ENCODE peak calls at places on chromosome 12, in eight cellular contexts. C is IMR-90, U is HCT116, R is GM23248, Z is neural progenitor cell, V is SK-N-SH, L is A549, Q is PC-9. J is an unnamed sample.

GRCh38 chr12:29317556-29318363 is 63.2 kb downstream of the ERGIC2 start:
- DNase-seq in C (peak; percentile 30), U (peak; percentile 54), R (peak; percentile 57), Z (peak; percentile 74), V (peak; percentile 67), L (peak; percentile 24), Q (peak; percentile 79), J (peak; percentile 52)

GRCh38 chr12:77406131-77406905 is 340.9 kb upstream of the E2F7 start:
- DNase-seq in C (no peak), U (no peak), R (no peak), Z (no peak), V (no peak), L (no peak), Q (no peak), J (no peak)

GRCh38 chr12:24109381-24110039 is 160.0 kb upstream of the SOX5 start:
- DNase-seq in C (peak; percentile 32), U (no peak), R (peak; percentile 24), Z (peak; percentile 47), V (peak; percentile 35), L (no peak), Q (no peak), J (peak; percentile 7)

GRCh38 chr12:46450279-46450748 is 77.7 kb upstream of the SLC38A2 start:
- DNase-seq in C (no peak), U (no peak), R (no peak), Z (no peak), V (no peak), L (no peak), Q (no peak), J (peak; percentile 32)

GRCh38 chr12:132771126-132771838 is 9.7 kb upstream of the ANKLE2 start:
- DNase-seq in C (peak; percentile 61), U (no peak), R (peak; percentile 45), Z (no peak), V (no peak), L (no peak), Q (no peak), J (no peak)

GRCh38 chr12:55797068-55797467 is 20.5 kb downstream of the SARNP start:
- DNase-seq in C (peak; percentile 56), U (peak; percentile 26), R (peak; percentile 59), Z (peak; percentile 78), V (peak; percentile 68), L (peak; percentile 62), Q (no peak), J (peak; percentile 13)

GRCh38 chr12:98260276-98260675 is 255.1 kb upstream of the TMPO start:
- DNase-seq in C (no peak), U (no peak), R (no peak), Z (no peak), V (no peak), L (no peak), Q (no peak), J (no peak)

GRCh38 chr12:31578632-31579031 is 12.3 kb downstream of the DENND5B start:
- DNase-seq in C (peak; percentile 49), U (no peak), R (peak; percentile 75), Z (no peak), V (no peak), L (no peak), Q (no peak), J (no peak)

GRCh38 chr12:45208604-45209487 is 7.0 kb upstream of the ANO6 start:
- DNase-seq in C (peak; percentile 84), U (peak; percentile 52), R (peak; percentile 72), Z (no peak), V (no peak), L (no peak), Q (no peak), J (peak; percentile 25)

GRCh38 chr12:76927170-76927784 is 48.5 kb upstream of the CSRP2 start:
- DNase-seq in C (peak; percentile 57), U (peak; percentile 27), R (peak; percentile 64), Z (peak; percentile 75), V (peak; percentile 49), L (peak; percentile 8), Q (no peak), J (peak; percentile 25)

GRCh38 chr12:60710246-60710645 is 1114.4 kb downstream of the SLC16A7 start:
- DNase-seq in C (no peak), U (no peak), R (no peak), Z (no peak), V (no peak), L (no peak), Q (no peak), J (no peak)

GRCh38 chr12:106039242-106039641 is 99.5 kb downstream of the NUAK1 start:
- DNase-seq in C (no peak), U (no peak), R (no peak), Z (no peak), V (no peak), L (no peak), Q (no peak), J (no peak)

GRCh38 chr12:4270016-4270669 is 3.4 kb upstream of the CCND2 start:
- DNase-seq in C (no peak), U (no peak), R (no peak), Z (peak; percentile 11), V (no peak), L (no peak), Q (no peak), J (no peak)
- H3K4me3 ChIP-seq in C (no peak overlapping the region), U (no peak overlapping the region), R (no peak overlapping the region), Z (peak overlapping the region; percentile 82), V (no peak overlapping the region), L (peak overlapping the region; percentile 40), Q (no peak overlapping the region), J (no peak overlapping the region)

GRCh38 chr12:40261937-40262336 is 37.1 kb downstream of the LRRK2 start:
- DNase-seq in C (no peak), U (no peak), R (no peak), Z (no peak), V (no peak), L (no peak), Q (no peak), J (no peak)
- H3K4me2 ChIP-seq in C (no peak overlapping the region), U (no peak overlapping the region), R (no peak overlapping the region), Z (no peak overlapping the region), V (no peak overlapping the region), L (no peak overlapping the region), Q (no peak overlapping the region), J (no peak overlapping the region)

DNA sequence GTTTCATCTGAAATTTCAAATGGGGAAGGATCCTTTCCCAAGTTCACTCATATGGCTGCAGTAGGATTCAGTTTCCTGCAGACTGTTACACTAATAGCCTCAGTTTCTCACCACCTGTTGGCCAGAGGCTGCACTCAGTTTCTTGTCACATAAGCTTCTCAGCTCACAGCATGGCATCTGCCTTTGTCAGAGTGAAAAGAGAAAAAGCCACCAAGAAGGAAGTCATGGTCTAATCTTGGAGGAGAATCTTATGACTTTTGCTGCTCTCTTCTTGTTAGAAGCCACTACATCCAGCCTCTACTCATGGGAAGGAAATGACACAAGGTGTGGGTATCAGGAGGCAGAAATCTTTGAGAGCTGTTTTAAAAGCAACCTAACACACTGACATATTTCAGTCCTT is 39.4 kb upstream of the BTG1 start:
- DNase-seq in C (no peak), U (no peak), R (no peak), Z (no peak), V (no peak), L (no peak), Q (no peak), J (no peak)
- H3K4me3 ChIP-seq in C (no peak overlapping the region), U (no peak overlapping the region), R (no peak overlapping the region), Z (no peak overlapping the region), V (no peak overlapping the region), L (no peak overlapping the region), Q (no peak overlapping the region), J (no peak overlapping the region)

GRCh38 chr12:22231078-22231477 is 103.4 kb downstream of the ST8SIA1 start:
- DNase-seq in C (no peak), U (no peak), R (no peak), Z (no peak), V (no peak), L (no peak), Q (no peak), J (no peak)
- H3K4me2 ChIP-seq in C (no peak overlapping the region), U (no peak overlapping the region), R (no peak overlapping the region), Z (no peak overlapping the region), V (no peak overlapping the region), L (peak overlapping the region; percentile 55), Q (no peak overlapping the region), J (no peak overlapping the region)

GRCh38 chr12:54370218-54370730 is 6.0 kb upstream of the GPR84 start:
- DNase-seq in C (peak; percentile 77), U (no peak), R (peak; percentile 92), Z (peak; percentile 92), V (peak; percentile 84), L (peak; percentile 92), Q (peak; percentile 56), J (peak; percentile 65)
- H3K4me3 ChIP-seq in C (peak overlapping the region; percentile 25), U (peak overlapping the region; percentile 29), R (peak overlapping the region; percentile 74), Z (peak overlapping the region; percentile 19), V (no peak overlapping the region), L (peak overlapping the region; percentile 47), Q (peak overlapping the region; percentile 57), J (no peak overlapping the region)

GRCh38 chr12:70709022-70709421 is 71.8 kb upstream of the PTPRB start:
- DNase-seq in C (no peak), U (no peak), R (no peak), Z (no peak), V (no peak), L (no peak), Q (no peak), J (no peak)
- H3K4me2 ChIP-seq in C (no peak overlapping the region), U (no peak overlapping the region), R (no peak overlapping the region), Z (no peak overlapping the region), V (no peak overlapping the region), L (no peak overlapping the region), Q (no peak overlapping the region), J (no peak overlapping the region)

DNA sequence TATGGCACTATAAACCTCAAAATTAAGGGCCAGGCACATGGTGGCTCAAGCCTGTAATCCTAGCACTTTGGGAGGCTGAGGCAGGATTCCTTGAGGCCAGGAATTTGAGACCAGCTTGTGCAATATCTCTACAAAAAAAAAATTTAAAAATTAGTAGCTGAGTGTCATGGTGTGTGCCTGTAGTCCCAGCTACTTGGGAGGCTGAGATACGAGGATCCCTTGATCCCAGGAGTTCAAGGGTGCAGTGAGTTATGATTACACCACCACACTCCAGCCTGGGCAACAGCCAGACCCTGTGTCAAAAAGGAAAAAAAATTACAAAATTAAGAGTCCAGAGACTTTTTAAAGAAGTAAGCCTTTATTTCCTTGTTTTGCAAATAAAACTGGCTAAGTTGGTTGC is 1.8 kb upstream of the GCN1 start:
- DNase-seq in C (no peak), U (no peak), R (no peak), Z (no peak), V (no peak), L (no peak), Q (peak; percentile 35), J (no peak)
- H3K4me3 ChIP-seq in C (no peak overlapping the region), U (peak overlapping the region; percentile 63), R (no peak overlapping the region), Z (no peak overlapping the region), V (no peak overlapping the region), L (no peak overlapping the region), Q (peak overlapping the region; percentile 64), J (no peak overlapping the region)

DNA sequence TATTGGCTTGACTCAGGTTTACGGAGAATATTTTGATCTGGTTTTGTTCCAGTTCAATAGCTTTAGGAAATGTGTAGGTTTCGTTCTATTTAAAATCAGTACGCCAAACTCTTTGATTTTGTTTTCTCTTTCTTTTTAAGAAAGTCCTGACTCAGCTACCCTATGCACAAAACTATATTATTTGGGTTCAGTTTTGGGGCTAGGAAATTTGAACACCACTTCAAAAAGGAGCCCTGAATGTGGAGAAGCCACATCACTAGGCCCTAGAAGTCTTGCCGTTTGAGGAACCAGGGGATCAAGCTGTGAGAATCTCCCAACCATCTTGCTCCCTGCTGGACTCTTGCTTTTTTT is 168.2 kb upstream of the BCL2L14 start:
- DNase-seq in C (no peak), U (no peak), R (no peak), Z (no peak), V (no peak), L (no peak), Q (no peak), J (no peak)
- H3K4me2 ChIP-seq in C (no peak overlapping the region), U (no peak overlapping the region), R (no peak overlapping the region), Z (no peak overlapping the region), V (no peak overlapping the region), L (no peak overlapping the region), Q (no peak overlapping the region), J (no peak overlapping the region)

GRCh38 chr12:27970981-27971489 is 1.5 kb downstream of the PTHLH start:
- DNase-seq in C (no peak), U (no peak), R (peak; percentile 37), Z (peak; percentile 61), V (peak; percentile 21), L (no peak), Q (no peak), J (no peak)
- H3K4me3 ChIP-seq in C (no peak overlapping the region), U (no peak overlapping the region), R (peak overlapping the region; percentile 76), Z (peak overlapping the region; percentile 54), V (no peak overlapping the region), L (peak overlapping the region; percentile 64), Q (no peak overlapping the region), J (peak overlapping the region; percentile 95)

J was measured in mammary epithelial cell.